ENCODE peak calls at places on chromosome 22, in five cellular contexts. W is OCI-LY7; O is foreskin fibroblast; D is activated CD8-positive, alpha-beta T cell treated with anti-CD3 and anti-CD28 coated beads for 36 hours; Y is tibial artery. L is an unnamed sample.

GRCh38 chr22:38657248-38657909 is 941 bp downstream of the CBY1 start:
- DNase-seq in W (peak), O (no peak), D (peak), Y (no peak), L (peak)

GRCh38 chr22:49925525-49926128 is 7.2 kb downstream of the CRELD2 start:
- DNase-seq in W (peak), O (no peak), D (peak), Y (no peak), L (peak)

GRCh38 chr22:32617271-32617670 is 142.7 kb downstream of the FBXO7 start:
- DNase-seq in W (no peak), O (no peak), D (no peak), Y (no peak), L (no peak)

GRCh38 chr22:20115691-20116375 is at the start of gene RANBP1:
- DNase-seq in W (no peak), O (no peak), D (no peak), Y (no peak), L (no peak)

GRCh38 chr22:20509344-20510047 is 2.1 kb downstream of the MED15 start:
- DNase-seq in W (peak), O (peak), D (peak), Y (peak), L (no peak)

GRCh38 chr22:16956290-16956689 is 51.7 kb downstream of the GAB4 start:
- DNase-seq in W (no peak), O (no peak), D (no peak), Y (no peak), L (no peak)

GRCh38 chr22:50342651-50343540 is at the start of gene PPP6R2:
- DNase-seq in W (peak), O (peak), D (peak), Y (peak), L (peak)

GRCh38 chr22:32144875-32145274 is 14.2 kb downstream of the C22orf42 start:
- DNase-seq in W (peak), O (no peak), D (no peak), Y (no peak), L (no peak)

GRCh38 chr22:17243524-17243923 is 24.3 kb upstream of the ADA2 start:
- DNase-seq in W (peak), O (no peak), D (peak), Y (no peak), L (peak)

GRCh38 chr22:34943830-34944229 is 122.1 kb upstream of the ISX start:
- DNase-seq in W (no peak), O (no peak), D (no peak), Y (no peak), L (no peak)

GRCh38 chr22:46165975-46166374 is 15.6 kb downstream of the PPARA start:
- DNase-seq in W (no peak), O (no peak), D (no peak), Y (no peak), L (no peak)

GRCh38 chr22:44668190-44668885 is 33.7 kb upstream of the PRR5 start:
- DNase-seq in W (no peak), O (no peak), D (peak), Y (no peak), L (peak)

GRCh38 chr22:48475661-48476345 is 1351.9 kb downstream of the BRD1 start:
- DNase-seq in W (no peak), O (no peak), D (no peak), Y (no peak), L (no peak)

GRCh38 chr22:25775501-25775900 is 33.5 kb downstream of the MYO18B start:
- DNase-seq in W (no peak), O (no peak), D (no peak), Y (no peak), L (no peak)

GRCh38 chr22:25777411-25777810 is 35.4 kb downstream of the MYO18B start:
- DNase-seq in W (no peak), O (no peak), D (no peak), Y (no peak), L (no peak)

GRCh38 chr22:25779426-25779825 is 37.4 kb downstream of the MYO18B start:
- DNase-seq in W (no peak), O (no peak), D (no peak), Y (no peak), L (no peak)

GRCh38 chr22:25779890-25780289 is 37.9 kb downstream of the MYO18B start:
- DNase-seq in W (no peak), O (no peak), D (no peak), Y (no peak), L (no peak)

DNA sequence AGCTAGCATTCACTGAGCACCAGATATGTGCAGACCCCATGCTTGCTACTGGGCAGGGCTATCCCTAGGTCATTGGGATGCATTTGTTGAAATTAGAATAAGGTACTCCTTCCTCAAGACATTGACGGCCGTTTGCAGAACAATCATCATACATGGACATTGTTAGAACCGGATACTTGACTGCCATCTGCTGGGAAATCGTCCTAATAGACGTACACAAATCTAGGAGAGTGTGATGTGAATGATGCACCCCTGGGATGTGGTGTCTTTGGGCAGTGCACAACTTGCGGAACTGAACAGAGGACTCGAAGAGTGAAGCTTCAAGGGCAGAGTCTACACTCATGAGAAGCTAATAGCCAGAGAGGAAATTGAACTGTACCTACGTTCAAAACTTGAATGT is 35.9 kb downstream of the MYO18B start:
- DNase-seq in W (peak), O (peak), D (peak), Y (no peak), L (peak)
- TF ChIP-seq CTCF in W (peak), O (peak), D (no peak), Y (peak), L (peak)

GRCh38 chr22:29208502-29208862 is 2.8 kb downstream of the EMID1 start:
- DNase-seq in W (no peak), O (no peak), D (no peak), Y (no peak), L (no peak)
- TF ChIP-seq CTCF in W (no peak), O (no peak), D (no peak), Y (no peak), L (no peak)

GRCh38 chr22:43477151-43477725 is 65.4 kb downstream of the MPPED1 start:
- DNase-seq in W (no peak), O (no peak), D (no peak), Y (no peak), L (no peak)
- TF ChIP-seq CTCF in W (no peak), O (no peak), D (no peak), Y (no peak), L (no peak)

GRCh38 chr22:21945453-21946261 is 7.0 kb downstream of the PPM1F start:
- DNase-seq in W (no peak), O (no peak), D (no peak), Y (peak), L (no peak)

GRCh38 chr22:21946262-21946925 is 6.3 kb downstream of the PPM1F start:
- DNase-seq in W (no peak), O (no peak), D (no peak), Y (no peak), L (no peak)

GRCh38 chr22:21948824-21949568 is 3.7 kb downstream of the PPM1F start:
- DNase-seq in W (no peak), O (no peak), D (no peak), Y (no peak), L (no peak)

GRCh38 chr22:21948390-21948789 is 4.3 kb downstream of the PPM1F start:
- DNase-seq in W (no peak), O (no peak), D (no peak), Y (no peak), L (no peak)

GRCh38 chr22:21947040-21948014 is 5.3 kb downstream of the PPM1F start:
- DNase-seq in W (no peak), O (peak), D (no peak), Y (no peak), L (no peak)
- TF ChIP-seq CTCF in W (peak), O (peak), D (no peak), Y (peak), L (peak)

DNA sequence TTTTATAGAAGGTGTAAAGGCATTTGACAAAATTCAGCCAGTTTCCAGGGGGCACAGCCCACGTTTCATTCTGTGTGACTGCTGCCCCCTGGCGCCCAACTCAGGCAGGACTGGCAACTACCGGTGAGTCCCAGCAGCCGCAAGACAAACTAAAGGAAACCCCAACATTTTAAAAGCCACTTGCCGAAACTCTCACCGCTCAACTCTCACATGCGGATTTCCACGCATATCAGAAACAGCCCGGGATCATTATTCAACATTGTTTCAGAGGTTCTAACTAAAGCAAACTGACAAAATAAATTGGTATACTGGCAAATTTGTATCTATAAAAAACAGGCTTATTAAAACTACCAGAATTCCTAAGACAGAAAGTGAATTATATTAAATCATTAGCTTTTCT is 48.2 kb downstream of the MORC2 start:
- DNase-seq in W (peak), O (peak), D (peak), Y (peak), L (peak)
- TF ChIP-seq CTCF in W (peak), O (peak), D (peak), Y (peak), L (peak)

GRCh38 chr22:47168900-47169800 is 406.7 kb downstream of the TBC1D22A start:
- DNase-seq in W (no peak), O (no peak), D (peak), Y (peak), L (no peak)
- TF ChIP-seq CTCF in W (peak), O (peak), D (no peak), Y (no peak), L (no peak)